ENCODE peak calls at places on chromosomes 13 and 19, in five cellular contexts. U, A, B, H and W are unnamed samples.

GRCh38 chr13:74423434-74423833 is 289.2 kb upstream of the KLF12 start:
- ATAC-seq in U (no peak), A (no peak), H (no peak), B (no peak), W (no peak)

GRCh38 chr19:8811315-8812172 is 20.6 kb downstream of the ZNF558 start:
- ATAC-seq in U (no peak), B (no peak), A (no peak), H (no peak), W (no peak)

GRCh38 chr19:8663920-8664670 is 33.7 kb downstream of the NFILZ start:
- ATAC-seq in U (no peak), A (no peak), B (no peak), H (no peak), W (no peak)

GRCh38 chr19:33748231-33748630 is 48.4 kb upstream of the KCTD15 start:
- ATAC-seq in U (no peak), B (no peak), A (no peak), H (no peak), W (no peak)

GRCh38 chr13:108313382-108313781 is 43.9 kb downstream of the TNFSF13B start:
- ATAC-seq in B (no peak), H (no peak), A (no peak), U (no peak), W (no peak)

GRCh38 chr13:22749626-22750025 is 431.2 kb upstream of the SGCG start:
- ATAC-seq in B (no peak), H (no peak), A (peak), U (no peak), W (no peak)

GRCh38 chr19:55462722-55463121 is 1.3 kb upstream of the ISOC2 start:
- ATAC-seq in U (no peak), B (no peak), H (no peak), A (no peak), W (no peak)

GRCh38 chr13:98299954-98300350 is 122.9 kb upstream of the RNF113B start:
- ATAC-seq in B (peak), H (no peak), U (no peak), A (peak), W (no peak)

GRCh38 chr13:31653730-31654129 is 85.6 kb upstream of the RXFP2 start:
- ATAC-seq in H (no peak), U (no peak), A (no peak), B (no peak), W (no peak)